ENCODE peak calls at places on chromosomes 13 and 19, in eight cellular contexts. One of them, this sample, is unnamed.
A peak's percentile ranks its signal among the peaks of the same experiment; 100 is the strongest.

GRCh38 chr19:54570316-54570715 is 3.3 kb upstream of the LILRA2 start:
- DNase-seq in stimulated activated naive CD8-positive, alpha-beta T cell treated with anti-CD3 and anti-CD28 coated beads, Interleukin-15, amount 100 ng/mL, for 72 hours: no peak
- DNase-seq in caudate nucleus: no peak
- DNase-seq in effector memory CD4-positive, alpha-beta T cell: no peak
- DNase-seq in HepG2: no peak
- DNase-seq in upper lobe of right lung: no peak
- DNase-seq in brain pericyte: no peak
- DNase-seq in omental fat pad: no peak
- DNase-seq in this sample: no peak

GRCh38 chr19:21322528-21322927 is 6.7 kb downstream of the ZNF708 start:
- DNase-seq in caudate nucleus: peak; percentile 20
- DNase-seq in brain pericyte: no peak
- DNase-seq in effector memory CD4-positive, alpha-beta T cell: no peak
- DNase-seq in upper lobe of right lung: no peak
- DNase-seq in omental fat pad: no peak
- DNase-seq in stimulated activated naive CD8-positive, alpha-beta T cell treated with anti-CD3 and anti-CD28 coated beads, Interleukin-15, amount 100 ng/mL, for 72 hours: no peak
- DNase-seq in HepG2: no peak
- DNase-seq in this sample: no peak

GRCh38 chr13:99905224-99905623 is 66.3 kb downstream of the ZIC5 start:
- DNase-seq in brain pericyte: no peak
- DNase-seq in upper lobe of right lung: no peak
- DNase-seq in HepG2: peak; percentile 43
- DNase-seq in stimulated activated naive CD8-positive, alpha-beta T cell treated with anti-CD3 and anti-CD28 coated beads, Interleukin-15, amount 100 ng/mL, for 72 hours: no peak
- DNase-seq in omental fat pad: no peak
- DNase-seq in effector memory CD4-positive, alpha-beta T cell: no peak
- DNase-seq in caudate nucleus: no peak
- DNase-seq in this sample: no peak

GRCh38 chr19:19224852-19225494 is 13.2 kb downstream of the NCAN start:
- DNase-seq in HepG2: peak; percentile 78
- DNase-seq in brain pericyte: no peak
- DNase-seq in stimulated activated naive CD8-positive, alpha-beta T cell treated with anti-CD3 and anti-CD28 coated beads, Interleukin-15, amount 100 ng/mL, for 72 hours: peak; percentile 81
- DNase-seq in effector memory CD4-positive, alpha-beta T cell: peak; percentile 54
- DNase-seq in caudate nucleus: no peak
- DNase-seq in upper lobe of right lung: peak; percentile 90
- DNase-seq in omental fat pad: no peak
- DNase-seq in this sample: peak; percentile 100

GRCh38 chr13:108561152-108561551 is 68.3 kb upstream of the MYO16 start:
- DNase-seq in HepG2: no peak
- DNase-seq in omental fat pad: no peak
- DNase-seq in brain pericyte: no peak
- DNase-seq in upper lobe of right lung: no peak
- DNase-seq in stimulated activated naive CD8-positive, alpha-beta T cell treated with anti-CD3 and anti-CD28 coated beads, Interleukin-15, amount 100 ng/mL, for 72 hours: no peak
- DNase-seq in caudate nucleus: no peak
- DNase-seq in effector memory CD4-positive, alpha-beta T cell: no peak
- DNase-seq in this sample: no peak

GRCh38 chr13:62544928-62545327 is 1129.3 kb upstream of the PCDH20 start:
- DNase-seq in upper lobe of right lung: no peak
- DNase-seq in omental fat pad: no peak
- DNase-seq in brain pericyte: no peak
- DNase-seq in stimulated activated naive CD8-positive, alpha-beta T cell treated with anti-CD3 and anti-CD28 coated beads, Interleukin-15, amount 100 ng/mL, for 72 hours: no peak
- DNase-seq in effector memory CD4-positive, alpha-beta T cell: no peak
- DNase-seq in caudate nucleus: no peak
- DNase-seq in HepG2: no peak
- DNase-seq in this sample: no peak

GRCh38 chr13:108508263-108508662 is 121.1 kb upstream of the MYO16 start:
- DNase-seq in brain pericyte: no peak
- DNase-seq in effector memory CD4-positive, alpha-beta T cell: no peak
- DNase-seq in upper lobe of right lung: no peak
- DNase-seq in omental fat pad: no peak
- DNase-seq in stimulated activated naive CD8-positive, alpha-beta T cell treated with anti-CD3 and anti-CD28 coated beads, Interleukin-15, amount 100 ng/mL, for 72 hours: no peak
- DNase-seq in HepG2: peak; percentile 2
- DNase-seq in caudate nucleus: no peak
- DNase-seq in this sample: peak; percentile 16

GRCh38 chr13:104648291-104648690 is 1582.1 kb upstream of the SLC10A2 start:
- DNase-seq in caudate nucleus: peak; percentile 2
- DNase-seq in upper lobe of right lung: no peak
- DNase-seq in HepG2: no peak
- DNase-seq in stimulated activated naive CD8-positive, alpha-beta T cell treated with anti-CD3 and anti-CD28 coated beads, Interleukin-15, amount 100 ng/mL, for 72 hours: no peak
- DNase-seq in effector memory CD4-positive, alpha-beta T cell: no peak
- DNase-seq in omental fat pad: no peak
- DNase-seq in brain pericyte: no peak
- DNase-seq in this sample: no peak

GRCh38 chr13:41709511-41709910 is 251.4 kb downstream of the VWA8 start:
- DNase-seq in upper lobe of right lung: no peak
- DNase-seq in HepG2: no peak
- DNase-seq in brain pericyte: no peak
- DNase-seq in omental fat pad: no peak
- DNase-seq in caudate nucleus: no peak
- DNase-seq in effector memory CD4-positive, alpha-beta T cell: no peak
- DNase-seq in stimulated activated naive CD8-positive, alpha-beta T cell treated with anti-CD3 and anti-CD28 coated beads, Interleukin-15, amount 100 ng/mL, for 72 hours: no peak
- DNase-seq in this sample: no peak

GRCh38 chr13:32381539-32381938 is 46.4 kb downstream of the N4BP2L1 start:
- DNase-seq in caudate nucleus: no peak
- DNase-seq in stimulated activated naive CD8-positive, alpha-beta T cell treated with anti-CD3 and anti-CD28 coated beads, Interleukin-15, amount 100 ng/mL, for 72 hours: no peak
- DNase-seq in brain pericyte: no peak
- DNase-seq in omental fat pad: no peak
- DNase-seq in effector memory CD4-positive, alpha-beta T cell: no peak
- DNase-seq in HepG2: peak; percentile 49
- DNase-seq in upper lobe of right lung: no peak
- DNase-seq in this sample: peak; percentile 9

GRCh38 chr13:23087884-23088283 is 92.9 kb upstream of the SGCG start:
- DNase-seq in omental fat pad: no peak
- DNase-seq in stimulated activated naive CD8-positive, alpha-beta T cell treated with anti-CD3 and anti-CD28 coated beads, Interleukin-15, amount 100 ng/mL, for 72 hours: no peak
- DNase-seq in effector memory CD4-positive, alpha-beta T cell: no peak
- DNase-seq in brain pericyte: no peak
- DNase-seq in HepG2: peak; percentile 23
- DNase-seq in upper lobe of right lung: no peak
- DNase-seq in caudate nucleus: no peak
- DNase-seq in this sample: peak; percentile 49

GRCh38 chr19:3538965-3539742 is at the start of gene TEKTIP1:
- DNase-seq in caudate nucleus: no peak
- DNase-seq in HepG2: no peak
- DNase-seq in effector memory CD4-positive, alpha-beta T cell: no peak
- DNase-seq in brain pericyte: no peak
- DNase-seq in upper lobe of right lung: peak; percentile 58
- DNase-seq in omental fat pad: no peak
- DNase-seq in stimulated activated naive CD8-positive, alpha-beta T cell treated with anti-CD3 and anti-CD28 coated beads, Interleukin-15, amount 100 ng/mL, for 72 hours: no peak
- DNase-seq in this sample: no peak

GRCh38 chr19:47781590-47782318 is 3.3 kb downstream of the SELENOW start:
- DNase-seq in upper lobe of right lung: no peak
- DNase-seq in caudate nucleus: peak; percentile 19
- DNase-seq in omental fat pad: no peak
- DNase-seq in stimulated activated naive CD8-positive, alpha-beta T cell treated with anti-CD3 and anti-CD28 coated beads, Interleukin-15, amount 100 ng/mL, for 72 hours: no peak
- DNase-seq in HepG2: no peak
- DNase-seq in brain pericyte: no peak
- DNase-seq in effector memory CD4-positive, alpha-beta T cell: no peak
- DNase-seq in this sample: no peak

GRCh38 chr13:28699246-28699645 is 19.5 kb downstream of the SLC46A3 start:
- DNase-seq in omental fat pad: no peak
- DNase-seq in stimulated activated naive CD8-positive, alpha-beta T cell treated with anti-CD3 and anti-CD28 coated beads, Interleukin-15, amount 100 ng/mL, for 72 hours: no peak
- DNase-seq in caudate nucleus: no peak
- DNase-seq in brain pericyte: no peak
- DNase-seq in HepG2: no peak
- DNase-seq in effector memory CD4-positive, alpha-beta T cell: no peak
- DNase-seq in upper lobe of right lung: no peak
- DNase-seq in this sample: no peak

GRCh38 chr13:67036694-67037093 is 193.4 kb downstream of the PCDH9 start:
- DNase-seq in HepG2: no peak
- DNase-seq in caudate nucleus: no peak
- DNase-seq in upper lobe of right lung: no peak
- DNase-seq in brain pericyte: no peak
- DNase-seq in effector memory CD4-positive, alpha-beta T cell: no peak
- DNase-seq in stimulated activated naive CD8-positive, alpha-beta T cell treated with anti-CD3 and anti-CD28 coated beads, Interleukin-15, amount 100 ng/mL, for 72 hours: no peak
- DNase-seq in omental fat pad: no peak
- DNase-seq in this sample: no peak

GRCh38 chr19:23699521-23699860 is 12.5 kb upstream of the ZNF675 start:
- DNase-seq in effector memory CD4-positive, alpha-beta T cell: no peak
- DNase-seq in upper lobe of right lung: no peak
- DNase-seq in stimulated activated naive CD8-positive, alpha-beta T cell treated with anti-CD3 and anti-CD28 coated beads, Interleukin-15, amount 100 ng/mL, for 72 hours: no peak
- DNase-seq in caudate nucleus: no peak
- DNase-seq in omental fat pad: no peak
- DNase-seq in brain pericyte: no peak
- DNase-seq in HepG2: no peak
- DNase-seq in this sample: no peak

GRCh38 chr19:12785431-12786011 is 5.8 kb upstream of the JUNB start:
- DNase-seq in upper lobe of right lung: peak; percentile 74
- DNase-seq in omental fat pad: no peak
- DNase-seq in stimulated activated naive CD8-positive, alpha-beta T cell treated with anti-CD3 and anti-CD28 coated beads, Interleukin-15, amount 100 ng/mL, for 72 hours: no peak
- DNase-seq in caudate nucleus: no peak
- DNase-seq in brain pericyte: no peak
- DNase-seq in HepG2: no peak
- DNase-seq in effector memory CD4-positive, alpha-beta T cell: no peak
- DNase-seq in this sample: no peak

GRCh38 chr19:1671716-1672037 is 19.3 kb upstream of the TCF3 start:
- DNase-seq in omental fat pad: no peak
- DNase-seq in caudate nucleus: no peak
- DNase-seq in stimulated activated naive CD8-positive, alpha-beta T cell treated with anti-CD3 and anti-CD28 coated beads, Interleukin-15, amount 100 ng/mL, for 72 hours: no peak
- DNase-seq in effector memory CD4-positive, alpha-beta T cell: no peak
- DNase-seq in upper lobe of right lung: no peak
- DNase-seq in brain pericyte: no peak
- DNase-seq in HepG2: no peak
- DNase-seq in this sample: peak; percentile 77

GRCh38 chr13:90276208-90276607 is 1071.3 kb upstream of the MIR17HG start:
- DNase-seq in HepG2: no peak
- DNase-seq in omental fat pad: no peak
- DNase-seq in caudate nucleus: no peak
- DNase-seq in brain pericyte: no peak
- DNase-seq in effector memory CD4-positive, alpha-beta T cell: no peak
- DNase-seq in stimulated activated naive CD8-positive, alpha-beta T cell treated with anti-CD3 and anti-CD28 coated beads, Interleukin-15, amount 100 ng/mL, for 72 hours: no peak
- DNase-seq in upper lobe of right lung: no peak
- DNase-seq in this sample: no peak